ENCODE peak calls at places on chromosomes 7 and 10, in five cellular contexts. One of them, this sample, is unnamed.

GRCh38 chr7:116394106-116394505 is 105.4 kb upstream of the CAV2 start:
- DNase-seq in lower lobe of right lung: no peak
- DNase-seq in heart left ventricle: no peak
- DNase-seq in hepatocyte: no peak
- DNase-seq in HCT116: no peak
- DNase-seq in this sample: no peak

GRCh38 chr10:29136401-29136800 is 152.5 kb upstream of the LYZL1 start:
- DNase-seq in HCT116: no peak
- DNase-seq in lower lobe of right lung: no peak
- DNase-seq in hepatocyte: no peak
- DNase-seq in heart left ventricle: no peak
- DNase-seq in this sample: no peak

GRCh38 chr10:61904711-61905445 is 3.4 kb downstream of the ARID5B start:
- DNase-seq in heart left ventricle: no peak
- DNase-seq in HCT116: no peak
- DNase-seq in lower lobe of right lung: no peak
- DNase-seq in hepatocyte: peak; percentile 79
- DNase-seq in this sample: no peak

GRCh38 chr10:46297406-46298204 is 10.8 kb downstream of the ANTXRL start:
- DNase-seq in HCT116: no peak
- DNase-seq in lower lobe of right lung: no peak
- DNase-seq in hepatocyte: no peak
- DNase-seq in heart left ventricle: peak; percentile 5
- DNase-seq in this sample: no peak

GRCh38 chr7:22193361-22194016 is 163.5 kb downstream of the RAPGEF5 start:
- DNase-seq in lower lobe of right lung: no peak
- DNase-seq in HCT116: no peak
- DNase-seq in heart left ventricle: peak; percentile 44
- DNase-seq in hepatocyte: peak; percentile 53
- DNase-seq in this sample: peak; percentile 32

GRCh38 chr10:46226232-46226631 is 60.6 kb upstream of the ANTXRL start:
- DNase-seq in HCT116: no peak
- DNase-seq in heart left ventricle: no peak
- DNase-seq in lower lobe of right lung: no peak
- DNase-seq in hepatocyte: no peak
- DNase-seq in this sample: no peak

GRCh38 chr10:90751107-90751997 is 106.5 kb downstream of the HTR7 start:
- DNase-seq in HCT116: peak; percentile 45
- DNase-seq in lower lobe of right lung: no peak
- DNase-seq in hepatocyte: peak; percentile 58
- DNase-seq in heart left ventricle: no peak
- DNase-seq in this sample: no peak

GRCh38 chr7:47362984-47363383 is 218.9 kb downstream of the TNS3 start:
- DNase-seq in hepatocyte: no peak
- DNase-seq in heart left ventricle: no peak
- DNase-seq in lower lobe of right lung: no peak
- DNase-seq in HCT116: no peak
- DNase-seq in this sample: no peak

GRCh38 chr7:92916751-92917369 is 80.5 kb upstream of the CDK6 start:
- DNase-seq in hepatocyte: no peak
- DNase-seq in HCT116: peak; percentile 32
- DNase-seq in heart left ventricle: no peak
- DNase-seq in lower lobe of right lung: no peak
- DNase-seq in this sample: no peak

GRCh38 chr10:120477006-120477722 is 20.1 kb downstream of the PLPP4 start:
- DNase-seq in HCT116: no peak
- DNase-seq in lower lobe of right lung: no peak
- DNase-seq in heart left ventricle: no peak
- DNase-seq in hepatocyte: peak; percentile 25
- DNase-seq in this sample: no peak

GRCh38 chr7:128221929-128222403 is 19.1 kb upstream of the LEP start:
- DNase-seq in heart left ventricle: no peak
- DNase-seq in hepatocyte: peak; percentile 25
- DNase-seq in HCT116: peak; percentile 47
- DNase-seq in lower lobe of right lung: no peak
- DNase-seq in this sample: no peak

GRCh38 chr7:108002726-108003590 is at the start of gene LAMB1:
- DNase-seq in heart left ventricle: peak; percentile 83
- DNase-seq in hepatocyte: peak; percentile 89
- DNase-seq in lower lobe of right lung: peak; percentile 60
- DNase-seq in HCT116: no peak
- DNase-seq in this sample: peak; percentile 86

GRCh38 chr10:13775786-13776780 is 189.3 kb downstream of the PRPF18 start:
- DNase-seq in HCT116: no peak
- DNase-seq in hepatocyte: no peak
- DNase-seq in lower lobe of right lung: no peak
- DNase-seq in heart left ventricle: no peak
- DNase-seq in this sample: no peak

GRCh38 chr7:73721237-73721848 is 1.9 kb upstream of the STX1A start:
- DNase-seq in lower lobe of right lung: no peak
- DNase-seq in HCT116: no peak
- DNase-seq in heart left ventricle: peak; percentile 88
- DNase-seq in hepatocyte: no peak
- DNase-seq in this sample: peak; percentile 73

GRCh38 chr7:5429253-5429856 is 5.7 kb upstream of the TNRC18 start:
- DNase-seq in HCT116: no peak
- DNase-seq in hepatocyte: peak; percentile 86
- DNase-seq in heart left ventricle: peak; percentile 65
- DNase-seq in lower lobe of right lung: peak; percentile 77
- DNase-seq in this sample: peak; percentile 48

GRCh38 chr7:1233328-1234048 is 816 bp downstream of the UNCX start:
- DNase-seq in lower lobe of right lung: no peak
- DNase-seq in heart left ventricle: no peak
- DNase-seq in HCT116: no peak
- DNase-seq in hepatocyte: no peak
- DNase-seq in this sample: no peak

GRCh38 chr7:159039716-159040115 is 105.0 kb downstream of the VIPR2 start:
- DNase-seq in HCT116: no peak
- DNase-seq in lower lobe of right lung: no peak
- DNase-seq in heart left ventricle: no peak
- DNase-seq in hepatocyte: no peak
- DNase-seq in this sample: no peak

GRCh38 chr7:31466036-31466435 is 47.9 kb upstream of the ITPRID1 start:
- DNase-seq in HCT116: no peak
- DNase-seq in lower lobe of right lung: no peak
- DNase-seq in heart left ventricle: no peak
- DNase-seq in hepatocyte: no peak
- DNase-seq in this sample: no peak

GRCh38 chr10:48254745-48255144 is 19.8 kb downstream of the FRMPD2 start:
- DNase-seq in lower lobe of right lung: no peak
- DNase-seq in hepatocyte: no peak
- DNase-seq in HCT116: no peak
- DNase-seq in heart left ventricle: no peak
- DNase-seq in this sample: no peak

GRCh38 chr10:94315975-94316464 is 46.7 kb downstream of the NOC3L start:
- DNase-seq in hepatocyte: peak; percentile 13
- DNase-seq in HCT116: no peak
- DNase-seq in lower lobe of right lung: no peak
- DNase-seq in heart left ventricle: no peak
- DNase-seq in this sample: no peak

GRCh38 chr10:86264481-86265231 is 101.9 kb downstream of the GRID1 start:
- DNase-seq in heart left ventricle: no peak
- DNase-seq in hepatocyte: no peak
- DNase-seq in lower lobe of right lung: peak; percentile 41
- DNase-seq in HCT116: no peak
- DNase-seq in this sample: no peak

GRCh38 chr7:107563072-107563760 is 504 bp downstream of the COG5 start:
- DNase-seq in hepatocyte: no peak
- DNase-seq in heart left ventricle: no peak
- DNase-seq in HCT116: peak; percentile 44
- DNase-seq in lower lobe of right lung: no peak
- DNase-seq in this sample: no peak

GRCh38 chr10:115948415-115948814 is 324.6 kb downstream of the GFRA1 start:
- DNase-seq in HCT116: no peak
- DNase-seq in heart left ventricle: no peak
- DNase-seq in lower lobe of right lung: no peak
- DNase-seq in hepatocyte: no peak
- DNase-seq in this sample: no peak

GRCh38 chr10:128265596-128265995 is 139.4 kb upstream of the MKI67 start:
- DNase-seq in HCT116: no peak
- DNase-seq in heart left ventricle: no peak
- DNase-seq in hepatocyte: no peak
- DNase-seq in lower lobe of right lung: no peak
- DNase-seq in this sample: no peak

GRCh38 chr7:131657881-131658280 is 101.5 kb upstream of the PODXL start:
- DNase-seq in HCT116: no peak
- DNase-seq in heart left ventricle: peak; percentile 29
- DNase-seq in hepatocyte: no peak
- DNase-seq in lower lobe of right lung: no peak
- DNase-seq in this sample: no peak

GRCh38 chr7:138077809-138078208 is 1.6 kb downstream of the AKR1D1 start:
- DNase-seq in hepatocyte: no peak
- DNase-seq in lower lobe of right lung: no peak
- DNase-seq in HCT116: no peak
- DNase-seq in heart left ventricle: no peak
- DNase-seq in this sample: no peak

GRCh38 chr7:27106181-27106905 is 3.9 kb upstream of the HOXA2 start:
- DNase-seq in heart left ventricle: no peak
- DNase-seq in HCT116: no peak
- DNase-seq in lower lobe of right lung: no peak
- DNase-seq in hepatocyte: no peak
- DNase-seq in this sample: no peak

GRCh38 chr10:96618648-96619047 is 31.8 kb upstream of the TM9SF3 start:
- DNase-seq in hepatocyte: no peak
- DNase-seq in heart left ventricle: peak; percentile 66
- DNase-seq in HCT116: no peak
- DNase-seq in lower lobe of right lung: no peak
- DNase-seq in this sample: peak; percentile 36

GRCh38 chr10:70560511-70560931 is 42.0 kb downstream of the PRF1 start:
- DNase-seq in heart left ventricle: peak; percentile 72
- DNase-seq in lower lobe of right lung: no peak
- DNase-seq in hepatocyte: no peak
- DNase-seq in HCT116: no peak
- DNase-seq in this sample: no peak

DNA sequence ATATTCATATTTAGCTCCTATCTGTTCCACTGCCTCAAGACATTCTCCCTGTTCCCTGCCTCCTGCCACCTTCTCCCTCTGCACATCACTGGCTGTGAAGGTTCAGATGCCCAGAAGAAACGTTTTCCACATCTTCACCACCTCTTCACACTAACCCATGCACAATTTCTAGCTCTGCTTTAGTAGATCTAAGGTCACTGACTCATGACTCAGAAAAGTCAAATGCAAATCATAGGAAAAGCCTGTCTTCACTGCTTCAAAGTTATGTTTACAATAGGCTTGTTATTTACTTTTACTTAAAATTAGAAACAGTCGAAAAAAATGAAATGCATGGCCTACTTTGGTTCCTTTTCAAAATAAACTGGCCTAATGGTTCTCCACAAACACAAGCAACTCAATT is 2.5 kb downstream of the SCRN1 start:
- DNase-seq in heart left ventricle: no peak
- DNase-seq in lower lobe of right lung: no peak
- DNase-seq in hepatocyte: peak; percentile 19
- DNase-seq in HCT116: no peak
- DNase-seq in this sample: no peak
- H3K27me3 ChIP-seq in heart left ventricle: no peaks in the 10 kb centered on the region
- H3K27me3 ChIP-seq in lower lobe of right lung: peaks cover 5% of the 10 kb centered on the region
- H3K27me3 ChIP-seq in hepatocyte: no peaks in the 10 kb centered on the region
- H3K27me3 ChIP-seq in HCT116: no peaks in the 10 kb centered on the region
- H3K27me3 ChIP-seq in this sample: peaks cover 39% of the 10 kb centered on the region

DNA sequence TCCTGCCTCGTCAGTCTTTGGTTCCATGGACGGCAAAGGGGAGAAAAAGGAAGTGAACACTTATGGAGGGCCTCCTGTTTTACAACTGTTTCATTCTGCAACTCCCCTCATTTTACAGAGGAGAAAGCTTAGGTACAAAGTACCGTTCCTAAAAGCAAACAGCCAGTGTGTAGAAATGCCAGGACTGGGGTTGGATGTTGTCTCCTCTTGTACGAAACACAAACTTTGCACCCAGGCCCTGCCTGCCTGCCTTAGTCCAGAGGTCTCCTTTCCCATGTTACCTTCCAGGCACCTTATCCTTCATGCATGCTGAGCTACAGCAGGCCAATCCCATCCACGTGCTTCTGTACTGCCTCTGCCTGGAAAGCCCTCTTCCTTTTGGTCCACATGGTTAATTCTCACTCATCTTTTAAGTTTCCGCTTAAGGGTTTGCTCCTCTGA is 86.0 kb downstream of the ICA1 start:
- DNase-seq in HCT116: no peak
- DNase-seq in heart left ventricle: no peak
- DNase-seq in hepatocyte: peak; percentile 25
- DNase-seq in lower lobe of right lung: no peak
- DNase-seq in this sample: no peak
- H3K4me3 ChIP-seq in HCT116: no peak overlapping the region
- H3K4me3 ChIP-seq in heart left ventricle: no peak overlapping the region
- H3K4me3 ChIP-seq in hepatocyte: no peak overlapping the region
- H3K4me3 ChIP-seq in lower lobe of right lung: no peak overlapping the region
- H3K4me3 ChIP-seq in this sample: no peak overlapping the region

DNA sequence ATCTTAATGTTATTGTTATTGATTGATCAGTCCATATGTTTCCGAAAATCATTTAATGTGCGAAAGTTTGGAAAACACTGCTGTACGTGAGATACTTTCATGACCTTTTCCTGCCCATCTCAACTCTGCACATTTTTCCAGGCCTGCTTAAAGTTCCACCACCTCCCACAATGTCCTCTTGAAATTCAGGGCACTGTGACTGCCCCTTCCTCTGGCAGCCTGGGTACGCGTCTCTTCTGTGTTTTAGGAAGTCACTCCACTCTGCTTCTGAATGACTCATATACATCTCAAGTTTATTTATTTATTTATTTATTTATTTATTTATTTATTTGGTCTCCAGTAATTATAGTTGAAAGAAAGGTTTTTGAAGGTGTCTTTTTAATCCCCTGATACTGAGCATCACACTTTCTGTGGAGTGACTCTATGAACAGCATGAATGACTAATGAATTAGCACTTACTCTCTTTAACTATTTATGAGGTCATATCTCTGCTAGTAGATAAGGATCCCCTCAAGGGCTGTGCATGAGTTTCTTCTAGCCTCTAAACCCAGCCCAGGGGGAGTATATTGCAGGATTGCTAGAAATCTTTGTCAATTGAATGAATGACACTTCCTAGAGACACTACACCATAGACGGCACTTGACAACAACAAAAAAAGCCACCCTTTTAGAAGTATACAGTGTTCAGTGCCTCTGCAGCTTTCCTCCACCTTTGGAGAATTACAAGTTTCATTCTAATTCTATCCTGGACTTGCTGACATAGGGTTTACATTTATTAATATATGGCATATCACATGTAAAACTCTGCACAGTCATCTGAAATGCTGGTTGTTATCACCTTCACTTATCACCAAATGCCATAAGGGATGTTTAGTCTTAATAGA is 2.2 kb downstream of the MACC1 start:
- DNase-seq in hepatocyte: peak; percentile 53
- DNase-seq in heart left ventricle: no peak
- DNase-seq in lower lobe of right lung: peak; percentile 52
- DNase-seq in HCT116: no peak
- DNase-seq in this sample: no peak
- TF ChIP-seq CTCF in hepatocyte: no peak
- TF ChIP-seq CTCF in heart left ventricle: no peak
- TF ChIP-seq CTCF in lower lobe of right lung: no peak
- TF ChIP-seq CTCF in HCT116: no peak
- TF ChIP-seq CTCF in this sample: no peak

DNA sequence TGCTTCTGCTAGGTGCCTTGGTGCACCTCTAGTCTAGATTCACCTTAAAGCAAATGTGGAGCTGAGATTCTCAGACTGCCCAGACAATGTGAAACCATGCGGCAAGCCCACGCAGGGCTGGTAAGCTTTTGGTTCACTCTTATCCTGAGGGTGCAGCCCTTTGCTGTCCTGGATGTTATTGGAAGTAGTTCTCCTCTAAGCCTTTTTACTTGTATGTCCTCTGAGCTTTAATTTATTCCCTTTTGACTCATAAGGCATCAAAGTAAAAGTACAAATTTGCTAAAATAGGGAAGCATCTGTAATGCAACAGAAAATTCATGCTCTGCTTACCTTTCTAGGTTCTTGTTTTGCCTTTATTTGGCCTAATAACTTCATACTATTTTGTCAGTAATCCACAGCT is 186.8 kb downstream of the MACC1 start:
- DNase-seq in heart left ventricle: no peak
- DNase-seq in hepatocyte: no peak
- DNase-seq in lower lobe of right lung: no peak
- DNase-seq in HCT116: no peak
- DNase-seq in this sample: no peak
- H3K27me3 ChIP-seq in heart left ventricle: no peaks in the 10 kb centered on the region
- H3K27me3 ChIP-seq in hepatocyte: no peaks in the 10 kb centered on the region
- H3K27me3 ChIP-seq in lower lobe of right lung: no peaks in the 10 kb centered on the region
- H3K27me3 ChIP-seq in HCT116: no peaks in the 10 kb centered on the region
- H3K27me3 ChIP-seq in this sample: no peaks in the 10 kb centered on the region